ENCODE peak calls at places on chromosome X, in four cellular contexts. X is SK-N-SH, K is K562, D is HepG2. B is an unnamed sample.

GRCh38 chrX:133335027-133335426 is 80.3 kb downstream of the GPC4 start:
- DNase-seq in K (peak), X (peak), D (no peak), B (no peak)

GRCh38 chrX:125202486-125203378 is 116.9 kb upstream of the TEX13C start:
- DNase-seq in X (peak), K (no peak), D (no peak), B (no peak)

GRCh38 chrX:70664726-70665125 is 220.1 kb downstream of the DLG3 start:
- DNase-seq in K (no peak), D (peak), X (peak), B (no peak)

GRCh38 chrX:15855562-15856256 is 1.1 kb upstream of the AP1S2 start:
- DNase-seq in X (no peak), K (no peak), D (no peak), B (no peak)

GRCh38 chrX:137166591-137166990 is 132.8 kb upstream of the GPR101 start:
- DNase-seq in K (peak), D (no peak), X (peak), B (no peak)

GRCh38 chrX:123834116-123834515 is 25.7 kb upstream of the XIAP start:
- DNase-seq in D (no peak), X (no peak), K (no peak), B (no peak)

GRCh38 chrX:9859711-9860555 is 73.7 kb downstream of the SHROOM2 start:
- DNase-seq in X (no peak), D (no peak), K (no peak), B (no peak)

GRCh38 chrX:112651766-112652165 is 28.0 kb downstream of the LHFPL1 start:
- DNase-seq in D (no peak), X (no peak), K (no peak), B (no peak)

GRCh38 chrX:45850197-45850774 is 649.6 kb upstream of the DIPK2B start:
- DNase-seq in D (no peak), X (no peak), K (no peak), B (no peak)

GRCh38 chrX:154724999-154725756 is 25.7 kb downstream of the GAB3 start:
- DNase-seq in D (no peak), X (no peak), K (no peak), B (no peak)

GRCh38 chrX:68714856-68715255 is 67.4 kb downstream of the STARD8 start:
- DNase-seq in X (no peak), K (no peak), D (no peak), B (no peak)

GRCh38 chrX:133412665-133413064 is 2.6 kb downstream of the GPC4 start:
- DNase-seq in X (no peak), K (no peak), D (no peak), B (no peak)

GRCh38 chrX:14491689-14492088 is 37.6 kb upstream of the GLRA2 start:
- DNase-seq in K (no peak), X (no peak), D (no peak), B (no peak)

GRCh38 chrX:130704053-130705038 is 198.7 kb downstream of the ENOX2 start:
- DNase-seq in X (no peak), K (no peak), D (peak), B (no peak)

GRCh38 chrX:55716937-55717336 is 612 bp upstream of the RRAGB start:
- DNase-seq in D (no peak), X (no peak), K (no peak), B (no peak)
- H3K4me2 ChIP-seq in D (peak), X (peak), K (peak), B (peak)

DNA sequence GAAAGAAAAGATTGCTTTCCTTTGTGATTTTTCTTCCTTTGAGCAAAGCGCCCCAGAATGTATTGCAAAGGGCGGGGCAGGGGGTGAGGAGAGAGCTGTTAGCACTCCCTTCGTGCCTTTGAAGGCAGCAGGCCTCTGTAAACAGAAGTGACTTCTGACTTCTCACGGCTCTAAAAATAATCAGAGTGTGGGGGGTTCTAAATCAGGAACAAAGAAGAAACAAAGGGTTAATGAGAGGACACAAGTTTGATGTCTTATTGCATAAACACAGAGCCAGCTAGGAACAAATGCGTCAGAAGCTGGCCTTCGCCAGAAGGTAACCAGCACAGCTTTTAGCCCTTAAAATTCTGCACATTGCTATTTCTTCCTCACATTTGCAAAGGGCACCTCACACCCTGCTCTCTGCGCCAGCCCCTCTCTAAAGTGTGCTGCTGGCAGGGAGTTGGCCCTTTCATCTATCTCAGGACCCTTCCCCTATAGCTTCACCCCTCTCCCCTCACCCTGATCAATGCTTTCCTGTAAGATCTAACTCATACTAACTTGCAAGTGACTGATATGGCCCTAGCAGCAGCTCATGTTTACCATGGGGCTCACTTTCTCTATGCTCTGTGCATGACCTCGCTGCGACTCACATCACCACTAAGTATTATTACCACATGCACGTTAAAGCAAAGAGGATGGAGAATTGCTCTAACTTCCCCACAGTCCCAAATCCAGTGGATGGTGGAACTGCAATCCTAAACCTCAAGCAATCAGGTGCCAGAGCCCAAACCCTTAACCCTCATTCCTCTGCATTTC is 626.4 kb downstream of the MID1IP1 start:
- DNase-seq in K (no peak), X (no peak), D (no peak), B (no peak)
- TF ChIP-seq MXI1 in K (no peak), X (no peak), D (no peak), B (no peak)

DNA sequence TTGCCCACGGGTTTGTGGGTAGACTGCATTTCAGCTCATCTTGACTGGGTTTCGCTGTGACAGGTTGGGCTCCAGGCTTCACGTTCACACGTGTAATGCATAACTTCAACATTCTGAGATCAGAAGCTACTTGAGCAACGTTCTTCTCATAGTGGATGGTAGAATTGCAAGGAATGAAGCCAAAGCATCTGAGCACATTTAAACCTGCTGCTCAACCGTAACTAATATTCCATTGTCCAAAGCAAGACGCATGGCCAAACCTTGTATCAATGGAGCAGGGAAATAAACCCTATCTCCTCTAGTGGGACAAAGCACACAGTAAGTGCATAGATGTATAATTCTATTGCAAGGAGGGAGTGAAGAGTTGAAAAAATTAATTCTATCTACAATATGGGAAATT is 86.5 kb upstream of the PTCHD1 start:
- DNase-seq in D (no peak), K (no peak), X (no peak), B (no peak)
- TF ChIP-seq EP300 in D (no peak), K (no peak), X (no peak), B (no peak)

DNA sequence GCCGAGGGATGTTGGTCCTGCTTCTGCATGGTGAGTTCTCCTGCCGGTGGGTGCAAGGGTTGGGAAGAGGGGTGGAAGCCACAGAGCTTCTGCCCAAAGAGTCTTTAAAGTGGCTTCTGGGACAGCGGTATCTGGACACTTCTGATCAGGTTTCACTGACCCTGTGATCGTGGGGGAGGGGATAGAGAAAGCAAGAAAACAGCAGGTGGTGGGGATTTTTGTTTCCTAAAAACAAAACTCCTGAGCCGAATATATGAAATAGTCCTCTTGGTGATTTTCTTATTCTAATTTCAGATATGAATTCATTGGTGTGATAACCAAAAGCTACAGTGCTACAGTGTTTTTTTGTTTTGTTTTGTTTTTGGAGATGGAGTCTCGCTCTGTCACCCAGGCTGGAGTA is 754 bp downstream of the NYX start:
- DNase-seq in K (no peak), D (no peak), X (no peak), B (no peak)
- H3K4me2 ChIP-seq in K (no peak), D (no peak), X (no peak), B (no peak)

GRCh38 chrX:50814701-50815476 is 895 bp upstream of the SHROOM4 start:
- DNase-seq in X (no peak), K (no peak), D (no peak), B (no peak)
- TF ChIP-seq MXI1 in X (no peak), K (no peak), D (no peak), B (no peak)

DNA sequence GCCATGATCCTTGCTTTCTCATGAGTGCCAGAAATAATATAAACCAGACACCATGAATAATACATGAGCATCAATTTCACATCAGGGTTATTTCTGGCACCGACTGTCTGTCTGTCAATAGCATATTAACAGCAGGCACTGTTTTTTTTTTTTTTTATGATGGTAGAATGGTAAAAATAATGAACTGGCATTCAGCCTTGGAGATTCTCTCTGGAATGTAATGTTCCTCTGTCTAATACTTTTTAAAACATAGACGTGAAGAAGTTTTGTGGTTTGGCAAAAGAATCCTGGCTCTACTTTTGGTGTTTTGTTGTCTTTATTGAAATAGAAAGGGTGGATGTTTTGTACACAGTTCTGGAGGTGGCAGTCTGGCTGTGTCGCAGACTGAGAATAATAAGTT is 874.6 kb upstream of the PRKX start:
- DNase-seq in X (no peak), D (no peak), K (no peak), B (no peak)
- TF ChIP-seq EP300 in X (no peak), D (no peak), K (no peak), B (no peak)

B was measured in GM12878.